ENCODE peak calls at places on chromosomes 1 and 21, in four cellular contexts. One of them, this sample, is unnamed.
A peak's percentile ranks its signal among the peaks of the same experiment; 100 is the strongest.

GRCh38 chr1:232590742-232591082 is 39.2 kb downstream of the SIPA1L2 start:
- DNase-seq in uterus: no peak
- DNase-seq in A549: no peak
- DNase-seq in neural progenitor cell: no peak
- DNase-seq in this sample: no peak

GRCh38 chr1:166069390-166069789 is 97.4 kb downstream of the FAM78B start:
- DNase-seq in uterus: no peak
- DNase-seq in A549: peak; percentile 5
- DNase-seq in neural progenitor cell: peak; percentile 76
- DNase-seq in this sample: peak; percentile 60

GRCh38 chr1:234533975-234534876 is 55.2 kb upstream of the TARBP1 start:
- DNase-seq in uterus: peak; percentile 98
- DNase-seq in A549: no peak
- DNase-seq in neural progenitor cell: no peak
- DNase-seq in this sample: no peak

GRCh38 chr1:9689011-9689706 is 37.6 kb downstream of the PIK3CD start:
- DNase-seq in uterus: peak; percentile 80
- DNase-seq in A549: peak; percentile 61
- DNase-seq in neural progenitor cell: peak; percentile 96
- DNase-seq in this sample: peak; percentile 90

GRCh38 chr1:95035536-95035935 is 37.2 kb downstream of the ALG14 start:
- DNase-seq in uterus: no peak
- DNase-seq in A549: no peak
- DNase-seq in neural progenitor cell: no peak
- DNase-seq in this sample: peak; percentile 78

GRCh38 chr1:21818661-21819060 is 6.6 kb downstream of the LDLRAD2 start:
- DNase-seq in uterus: no peak
- DNase-seq in A549: peak; percentile 27
- DNase-seq in neural progenitor cell: peak; percentile 73
- DNase-seq in this sample: peak; percentile 46

GRCh38 chr1:187491082-187491720 is 662.5 kb downstream of the PLA2G4A start:
- DNase-seq in uterus: no peak
- DNase-seq in A549: peak; percentile 74
- DNase-seq in neural progenitor cell: no peak
- DNase-seq in this sample: no peak

GRCh38 chr1:36161656-36162531 is 5.9 kb downstream of the MAP7D1 start:
- DNase-seq in uterus: no peak
- DNase-seq in A549: no peak
- DNase-seq in neural progenitor cell: no peak
- DNase-seq in this sample: no peak

GRCh38 chr1:225044258-225044657 is 114.8 kb downstream of the DNAH14 start:
- DNase-seq in uterus: no peak
- DNase-seq in A549: no peak
- DNase-seq in neural progenitor cell: no peak
- DNase-seq in this sample: no peak

GRCh38 chr21:25670726-25671125 is 31.7 kb downstream of the JAM2 start:
- DNase-seq in uterus: no peak
- DNase-seq in A549: no peak
- DNase-seq in neural progenitor cell: no peak
- DNase-seq in this sample: no peak

GRCh38 chr21:44892536-44893277 is 19.2 kb upstream of the PTTG1IP start:
- DNase-seq in uterus: no peak
- DNase-seq in A549: no peak
- DNase-seq in neural progenitor cell: peak; percentile 77
- DNase-seq in this sample: no peak

GRCh38 chr1:207304710-207305151 is 16.7 kb upstream of the CD55 start:
- DNase-seq in uterus: no peak
- DNase-seq in A549: peak; percentile 53
- DNase-seq in neural progenitor cell: no peak
- DNase-seq in this sample: no peak

GRCh38 chr1:186978596-186979556 is 150.1 kb downstream of the PLA2G4A start:
- DNase-seq in uterus: no peak
- DNase-seq in A549: no peak
- DNase-seq in neural progenitor cell: no peak
- DNase-seq in this sample: no peak

GRCh38 chr21:28746166-28746565 is 246.5 kb downstream of the LTN1 start:
- DNase-seq in uterus: no peak
- DNase-seq in A549: no peak
- DNase-seq in neural progenitor cell: no peak
- DNase-seq in this sample: no peak

GRCh38 chr21:41585199-41585994 is 77.4 kb upstream of the TMPRSS2 start:
- DNase-seq in uterus: no peak
- DNase-seq in A549: no peak
- DNase-seq in neural progenitor cell: no peak
- DNase-seq in this sample: no peak

GRCh38 chr1:24289937-24290595 is 29.1 kb upstream of the GRHL3 start:
- DNase-seq in uterus: peak; percentile 72
- DNase-seq in A549: peak; percentile 88
- DNase-seq in neural progenitor cell: no peak
- DNase-seq in this sample: peak; percentile 70

GRCh38 chr1:4176841-4177240 is 276.8 kb upstream of the C1orf174 start:
- DNase-seq in uterus: no peak
- DNase-seq in A549: no peak
- DNase-seq in neural progenitor cell: no peak
- DNase-seq in this sample: no peak

GRCh38 chr1:216032284-216032683 is 391.0 kb downstream of the USH2A start:
- DNase-seq in uterus: no peak
- DNase-seq in A549: no peak
- DNase-seq in neural progenitor cell: no peak
- DNase-seq in this sample: no peak

GRCh38 chr1:170732262-170732595 is 68.3 kb downstream of the PRRX1 start:
- DNase-seq in uterus: no peak
- DNase-seq in A549: no peak
- DNase-seq in neural progenitor cell: no peak
- DNase-seq in this sample: peak; percentile 28

GRCh38 chr1:247373721-247374141 is 42.1 kb upstream of the ZNF496 start:
- DNase-seq in uterus: peak; percentile 54
- DNase-seq in A549: no peak
- DNase-seq in neural progenitor cell: peak; percentile 67
- DNase-seq in this sample: no peak

GRCh38 chr1:43339584-43340232 is 2.1 kb downstream of the MPL start:
- DNase-seq in uterus: no peak
- DNase-seq in A549: no peak
- DNase-seq in neural progenitor cell: no peak
- DNase-seq in this sample: no peak

GRCh38 chr21:42307106-42307505 is 8.1 kb downstream of the TFF3 start:
- DNase-seq in uterus: no peak
- DNase-seq in A549: no peak
- DNase-seq in neural progenitor cell: no peak
- DNase-seq in this sample: no peak

GRCh38 chr1:184790642-184791041 is 36.0 kb upstream of the EDEM3 start:
- DNase-seq in uterus: no peak
- DNase-seq in A549: no peak
- DNase-seq in neural progenitor cell: no peak
- DNase-seq in this sample: no peak

GRCh38 chr1:201774224-201774982 is 54.6 kb upstream of the IPO9 start:
- DNase-seq in uterus: no peak
- DNase-seq in A549: no peak
- DNase-seq in neural progenitor cell: no peak
- DNase-seq in this sample: no peak

GRCh38 chr1:156666862-156667609 is 10.2 kb downstream of the NES start:
- DNase-seq in uterus: peak; percentile 43
- DNase-seq in A549: no peak
- DNase-seq in neural progenitor cell: no peak
- DNase-seq in this sample: no peak

GRCh38 chr1:156664046-156664948 is 12.9 kb downstream of the NES start:
- DNase-seq in uterus: peak; percentile 31
- DNase-seq in A549: no peak
- DNase-seq in neural progenitor cell: peak; percentile 74
- DNase-seq in this sample: peak; percentile 96

GRCh38 chr1:156663178-156663577 is 14.0 kb downstream of the NES start:
- DNase-seq in uterus: peak; percentile 70
- DNase-seq in A549: no peak
- DNase-seq in neural progenitor cell: peak; percentile 28
- DNase-seq in this sample: peak; percentile 98

GRCh38 chr1:156665539-156665938 is 11.7 kb downstream of the NES start:
- DNase-seq in uterus: no peak
- DNase-seq in A549: no peak
- DNase-seq in neural progenitor cell: no peak
- DNase-seq in this sample: peak; percentile 37

GRCh38 chr1:156664949-156665411 is 12.2 kb downstream of the NES start:
- DNase-seq in uterus: peak; percentile 63
- DNase-seq in A549: peak; percentile 48
- DNase-seq in neural progenitor cell: peak; percentile 50
- DNase-seq in this sample: peak; percentile 87
- H3K4me3 ChIP-seq in uterus: no peak overlapping the region
- H3K4me3 ChIP-seq in A549: no peak overlapping the region
- H3K4me3 ChIP-seq in neural progenitor cell: no peak overlapping the region
- H3K4me3 ChIP-seq in this sample: peak overlapping the region; percentile 47

GRCh38 chr1:175749075-175749474 is 5.7 kb upstream of the TNR start:
- DNase-seq in uterus: no peak
- DNase-seq in A549: no peak
- DNase-seq in neural progenitor cell: no peak
- DNase-seq in this sample: no peak
- H3K4me3 ChIP-seq in uterus: no peak overlapping the region
- H3K4me3 ChIP-seq in A549: no peak overlapping the region
- H3K4me3 ChIP-seq in neural progenitor cell: no peak overlapping the region
- H3K4me3 ChIP-seq in this sample: no peak overlapping the region

DNA sequence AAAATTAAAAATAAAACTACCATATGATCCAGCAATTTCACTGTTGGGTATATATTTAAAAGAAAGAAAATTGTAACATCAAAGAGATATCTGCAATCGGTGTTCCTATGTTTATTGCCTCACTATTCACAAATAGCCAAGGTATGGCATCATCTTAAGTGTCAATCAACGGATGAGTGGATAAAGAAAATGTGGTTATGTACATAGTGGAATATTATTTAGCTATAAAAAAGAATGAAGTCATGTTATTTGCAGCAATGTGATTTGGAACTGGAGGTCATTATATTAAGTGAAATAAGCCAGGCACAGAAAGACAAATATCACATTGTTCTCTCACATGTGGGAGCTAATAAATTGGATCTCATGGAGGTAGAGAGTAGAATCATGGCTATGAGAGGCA is 76.3 kb downstream of the RD3 start:
- DNase-seq in uterus: no peak
- DNase-seq in A549: no peak
- DNase-seq in neural progenitor cell: no peak
- DNase-seq in this sample: no peak
- H3K4me3 ChIP-seq in uterus: no peak overlapping the region
- H3K4me3 ChIP-seq in A549: peak overlapping the region; percentile 50
- H3K4me3 ChIP-seq in neural progenitor cell: no peak overlapping the region
- H3K4me3 ChIP-seq in this sample: peak overlapping the region; percentile 34

GRCh38 chr1:10734900-10735602 is 61.4 kb downstream of the CASZ1 start:
- DNase-seq in uterus: no peak
- DNase-seq in A549: no peak
- DNase-seq in neural progenitor cell: peak; percentile 84
- DNase-seq in this sample: peak; percentile 44
- H3K4me3 ChIP-seq in uterus: no peak overlapping the region
- H3K4me3 ChIP-seq in A549: no peak overlapping the region
- H3K4me3 ChIP-seq in neural progenitor cell: no peak overlapping the region
- H3K4me3 ChIP-seq in this sample: no peak overlapping the region

GRCh38 chr1:154953611-154954038 is 2.3 kb downstream of the PBXIP1 start:
- DNase-seq in uterus: no peak
- DNase-seq in A549: no peak
- DNase-seq in neural progenitor cell: no peak
- DNase-seq in this sample: no peak
- H3K4me3 ChIP-seq in uterus: no peak overlapping the region
- H3K4me3 ChIP-seq in A549: no peak overlapping the region
- H3K4me3 ChIP-seq in neural progenitor cell: peak overlapping the region; percentile 66
- H3K4me3 ChIP-seq in this sample: no peak overlapping the region

GRCh38 chr1:243587285-243587684 is 262.8 kb downstream of the AKT3 start:
- DNase-seq in uterus: no peak
- DNase-seq in A549: no peak
- DNase-seq in neural progenitor cell: no peak
- DNase-seq in this sample: no peak
- H3K4me3 ChIP-seq in uterus: no peak overlapping the region
- H3K4me3 ChIP-seq in A549: no peak overlapping the region
- H3K4me3 ChIP-seq in neural progenitor cell: no peak overlapping the region
- H3K4me3 ChIP-seq in this sample: no peak overlapping the region

GRCh38 chr1:27614048-27614624 is 10.2 kb upstream of the AHDC1 start:
- DNase-seq in uterus: no peak
- DNase-seq in A549: no peak
- DNase-seq in neural progenitor cell: no peak
- DNase-seq in this sample: no peak
- H3K4me3 ChIP-seq in uterus: no peak overlapping the region
- H3K4me3 ChIP-seq in A549: no peak overlapping the region
- H3K4me3 ChIP-seq in neural progenitor cell: peak overlapping the region; percentile 42
- H3K4me3 ChIP-seq in this sample: no peak overlapping the region

DNA sequence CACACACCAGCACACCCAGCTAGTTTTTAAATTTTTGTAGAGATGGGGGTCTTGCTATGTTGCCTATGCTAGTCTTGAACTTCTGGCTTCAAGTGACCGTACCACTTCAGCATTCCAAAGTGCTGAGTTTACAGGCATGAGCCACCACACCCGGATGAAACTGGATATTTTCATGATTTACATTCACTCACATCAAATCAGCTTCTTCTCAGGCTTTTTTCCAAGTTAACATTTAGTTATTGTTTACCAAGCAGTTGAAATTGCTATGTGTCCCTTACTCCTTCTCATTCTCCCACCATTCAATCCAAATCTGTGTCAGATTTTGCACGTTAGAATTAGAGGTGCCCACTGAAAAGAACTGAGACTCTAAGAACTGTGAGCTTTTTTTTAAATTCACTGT is 18.3 kb downstream of the RIT1 start:
- DNase-seq in uterus: no peak
- DNase-seq in A549: peak; percentile 76
- DNase-seq in neural progenitor cell: no peak
- DNase-seq in this sample: no peak
- H3K4me3 ChIP-seq in uterus: no peak overlapping the region
- H3K4me3 ChIP-seq in A549: no peak overlapping the region
- H3K4me3 ChIP-seq in neural progenitor cell: no peak overlapping the region
- H3K4me3 ChIP-seq in this sample: no peak overlapping the region